ENCODE peak calls at places on chromosomes 13 and 19, in eight cellular contexts. One of them, this sample, is unnamed. For H3K9me3, the result is how much of the 10 kb centered on the place peaks cover.

GRCh38 chr13:46795321-46795720 is 1.6 kb downstream of the ESD start:
- DNase-seq in uterus: no peak
- DNase-seq in lower lobe of right lung: no peak
- DNase-seq in pancreas: no peak
- DNase-seq in H1: no peak
- DNase-seq in neural progenitor cell: peak
- DNase-seq in body of pancreas: no peak
- DNase-seq in A673: no peak
- DNase-seq in this sample: no peak

GRCh38 chr19:38711726-38712153 is 32.5 kb downstream of the CAPN12 start:
- DNase-seq in uterus: peak
- DNase-seq in body of pancreas: no peak
- DNase-seq in pancreas: no peak
- DNase-seq in H1: no peak
- DNase-seq in neural progenitor cell: no peak
- DNase-seq in A673: no peak
- DNase-seq in lower lobe of right lung: peak
- DNase-seq in this sample: peak

GRCh38 chr19:2266183-2266993 is 10.2 kb upstream of the JSRP1 start:
- DNase-seq in A673: no peak
- DNase-seq in body of pancreas: peak
- DNase-seq in H1: no peak
- DNase-seq in uterus: peak
- DNase-seq in lower lobe of right lung: peak
- DNase-seq in pancreas: peak
- DNase-seq in neural progenitor cell: no peak
- DNase-seq in this sample: peak

GRCh38 chr13:30895773-30896172 is 10.3 kb upstream of the MEDAG start:
- DNase-seq in A673: no peak
- DNase-seq in lower lobe of right lung: no peak
- DNase-seq in neural progenitor cell: peak
- DNase-seq in body of pancreas: no peak
- DNase-seq in pancreas: no peak
- DNase-seq in uterus: peak
- DNase-seq in H1: no peak
- DNase-seq in this sample: peak

GRCh38 chr13:30806784-30807183 is 71.4 kb downstream of the ALOX5AP start:
- DNase-seq in uterus: no peak
- DNase-seq in pancreas: no peak
- DNase-seq in body of pancreas: no peak
- DNase-seq in neural progenitor cell: no peak
- DNase-seq in A673: no peak
- DNase-seq in H1: no peak
- DNase-seq in lower lobe of right lung: no peak
- DNase-seq in this sample: no peak

GRCh38 chr13:27997904-27998522 is 9.5 kb upstream of the URAD start:
- DNase-seq in neural progenitor cell: peak
- DNase-seq in body of pancreas: peak
- DNase-seq in uterus: no peak
- DNase-seq in H1: peak
- DNase-seq in pancreas: peak
- DNase-seq in lower lobe of right lung: no peak
- DNase-seq in A673: peak
- DNase-seq in this sample: no peak

GRCh38 chr13:96020155-96020575 is 33.0 kb downstream of the UGGT2 start:
- DNase-seq in neural progenitor cell: peak
- DNase-seq in H1: no peak
- DNase-seq in uterus: no peak
- DNase-seq in pancreas: peak
- DNase-seq in body of pancreas: peak
- DNase-seq in A673: peak
- DNase-seq in lower lobe of right lung: no peak
- DNase-seq in this sample: peak

GRCh38 chr13:52344108-52344507 is 61.9 kb downstream of the THSD1 start:
- DNase-seq in A673: no peak
- DNase-seq in neural progenitor cell: no peak
- DNase-seq in uterus: no peak
- DNase-seq in body of pancreas: no peak
- DNase-seq in pancreas: no peak
- DNase-seq in H1: no peak
- DNase-seq in lower lobe of right lung: no peak
- DNase-seq in this sample: no peak

GRCh38 chr13:104779311-104779710 is 1713.1 kb upstream of the SLC10A2 start:
- DNase-seq in lower lobe of right lung: no peak
- DNase-seq in body of pancreas: no peak
- DNase-seq in H1: no peak
- DNase-seq in A673: no peak
- DNase-seq in pancreas: no peak
- DNase-seq in neural progenitor cell: peak
- DNase-seq in uterus: no peak
- DNase-seq in this sample: peak

GRCh38 chr19:3441089-3441985 is 39.0 kb downstream of the SMIM24 start:
- DNase-seq in neural progenitor cell: no peak
- DNase-seq in uterus: no peak
- DNase-seq in A673: no peak
- DNase-seq in lower lobe of right lung: no peak
- DNase-seq in H1: no peak
- DNase-seq in body of pancreas: no peak
- DNase-seq in pancreas: no peak
- DNase-seq in this sample: no peak

GRCh38 chr19:58544591-58545285 is 874 bp downstream of the TRIM28 start:
- DNase-seq in body of pancreas: no peak
- DNase-seq in H1: no peak
- DNase-seq in pancreas: no peak
- DNase-seq in A673: peak
- DNase-seq in lower lobe of right lung: peak
- DNase-seq in neural progenitor cell: peak
- DNase-seq in uterus: no peak
- DNase-seq in this sample: no peak

GRCh38 chr13:78192721-78193120 is 274.1 kb upstream of the EDNRB start:
- DNase-seq in H1: no peak
- DNase-seq in body of pancreas: no peak
- DNase-seq in neural progenitor cell: no peak
- DNase-seq in lower lobe of right lung: no peak
- DNase-seq in A673: no peak
- DNase-seq in uterus: no peak
- DNase-seq in pancreas: no peak
- DNase-seq in this sample: peak

GRCh38 chr19:45035755-45036154 is 3.1 kb upstream of the CLASRP start:
- DNase-seq in body of pancreas: no peak
- DNase-seq in uterus: no peak
- DNase-seq in lower lobe of right lung: no peak
- DNase-seq in A673: no peak
- DNase-seq in H1: no peak
- DNase-seq in pancreas: no peak
- DNase-seq in neural progenitor cell: no peak
- DNase-seq in this sample: no peak

GRCh38 chr19:45038931-45039893 is at the start of gene CLASRP:
- DNase-seq in neural progenitor cell: peak
- DNase-seq in uterus: peak
- DNase-seq in lower lobe of right lung: peak
- DNase-seq in A673: peak
- DNase-seq in pancreas: peak
- DNase-seq in H1: peak
- DNase-seq in body of pancreas: peak
- DNase-seq in this sample: peak

GRCh38 chr19:45037393-45038169 is 1.3 kb upstream of the CLASRP start:
- DNase-seq in body of pancreas: no peak
- DNase-seq in pancreas: no peak
- DNase-seq in uterus: no peak
- DNase-seq in H1: no peak
- DNase-seq in lower lobe of right lung: no peak
- DNase-seq in neural progenitor cell: no peak
- DNase-seq in A673: no peak
- DNase-seq in this sample: no peak

GRCh38 chr19:45041125-45041524 is 2.3 kb downstream of the CLASRP start:
- DNase-seq in body of pancreas: no peak
- DNase-seq in lower lobe of right lung: no peak
- DNase-seq in A673: no peak
- DNase-seq in neural progenitor cell: no peak
- DNase-seq in pancreas: no peak
- DNase-seq in H1: no peak
- DNase-seq in uterus: no peak
- DNase-seq in this sample: no peak

GRCh38 chr19:45040059-45040767 is 1.4 kb downstream of the CLASRP start:
- DNase-seq in uterus: no peak
- DNase-seq in neural progenitor cell: no peak
- DNase-seq in lower lobe of right lung: no peak
- DNase-seq in body of pancreas: no peak
- DNase-seq in A673: no peak
- DNase-seq in H1: no peak
- DNase-seq in pancreas: no peak
- DNase-seq in this sample: no peak
- H3K27ac ChIP-seq in uterus: no peak
- H3K27ac ChIP-seq in neural progenitor cell: no peak
- H3K27ac ChIP-seq in lower lobe of right lung: peak
- H3K27ac ChIP-seq in body of pancreas: no peak
- H3K27ac ChIP-seq in A673: peak
- H3K27ac ChIP-seq in H1: no peak
- H3K27ac ChIP-seq in pancreas: peak
- H3K27ac ChIP-seq in this sample: no peak

GRCh38 chr19:35104361-35104760 is 11.3 kb upstream of the FXYD3 start:
- DNase-seq in A673: no peak
- DNase-seq in lower lobe of right lung: no peak
- DNase-seq in pancreas: no peak
- DNase-seq in body of pancreas: no peak
- DNase-seq in H1: no peak
- DNase-seq in neural progenitor cell: no peak
- DNase-seq in uterus: no peak
- DNase-seq in this sample: no peak
- TF ChIP-seq CTCF in A673: no peak
- TF ChIP-seq CTCF in lower lobe of right lung: no peak
- TF ChIP-seq CTCF in pancreas: no peak
- TF ChIP-seq CTCF in body of pancreas: no peak
- TF ChIP-seq CTCF in H1: no peak
- TF ChIP-seq CTCF in neural progenitor cell: no peak
- TF ChIP-seq CTCF in uterus: no peak
- TF ChIP-seq CTCF in this sample: no peak

GRCh38 chr19:34597596-34597995 is 79.4 kb downstream of the SCGB2B2 start:
- DNase-seq in A673: no peak
- DNase-seq in uterus: no peak
- DNase-seq in H1: no peak
- DNase-seq in neural progenitor cell: no peak
- DNase-seq in lower lobe of right lung: no peak
- DNase-seq in pancreas: no peak
- DNase-seq in body of pancreas: no peak
- DNase-seq in this sample: no peak
- H3K9me3 ChIP-seq in A673: under half
- H3K9me3 ChIP-seq in uterus: under half
- H3K9me3 ChIP-seq in H1: half or more
- H3K9me3 ChIP-seq in neural progenitor cell: under half
- H3K9me3 ChIP-seq in lower lobe of right lung: under half
- H3K9me3 ChIP-seq in pancreas: under half
- H3K9me3 ChIP-seq in body of pancreas: under half
- H3K9me3 ChIP-seq in this sample: under half

DNA sequence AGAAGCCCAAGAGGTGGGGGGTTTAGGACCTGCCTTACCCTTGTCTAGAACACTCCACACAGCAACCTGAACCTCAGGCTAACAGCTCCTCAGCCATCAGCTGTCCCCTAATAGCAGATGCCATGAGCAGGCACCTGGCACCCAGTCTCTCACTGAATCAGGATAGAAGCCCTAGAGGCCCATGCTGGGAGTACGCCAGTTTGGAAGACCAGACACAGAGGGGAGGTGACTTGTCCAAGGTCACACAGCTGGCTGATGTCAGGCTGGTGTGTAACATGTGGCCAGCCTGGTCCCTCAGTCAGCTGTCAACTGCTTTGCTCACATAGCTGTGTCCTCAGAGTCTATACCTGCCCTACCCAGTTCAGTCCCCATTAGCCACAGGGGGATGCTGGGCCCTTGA is 12.8 kb upstream of the SAMD1 start:
- DNase-seq in neural progenitor cell: no peak
- DNase-seq in uterus: no peak
- DNase-seq in body of pancreas: no peak
- DNase-seq in lower lobe of right lung: no peak
- DNase-seq in H1: no peak
- DNase-seq in A673: no peak
- DNase-seq in pancreas: no peak
- DNase-seq in this sample: no peak
- H3K27ac ChIP-seq in neural progenitor cell: no peak
- H3K27ac ChIP-seq in uterus: no peak
- H3K27ac ChIP-seq in body of pancreas: no peak
- H3K27ac ChIP-seq in lower lobe of right lung: no peak
- H3K27ac ChIP-seq in H1: no peak
- H3K27ac ChIP-seq in A673: no peak
- H3K27ac ChIP-seq in pancreas: no peak
- H3K27ac ChIP-seq in this sample: no peak

DNA sequence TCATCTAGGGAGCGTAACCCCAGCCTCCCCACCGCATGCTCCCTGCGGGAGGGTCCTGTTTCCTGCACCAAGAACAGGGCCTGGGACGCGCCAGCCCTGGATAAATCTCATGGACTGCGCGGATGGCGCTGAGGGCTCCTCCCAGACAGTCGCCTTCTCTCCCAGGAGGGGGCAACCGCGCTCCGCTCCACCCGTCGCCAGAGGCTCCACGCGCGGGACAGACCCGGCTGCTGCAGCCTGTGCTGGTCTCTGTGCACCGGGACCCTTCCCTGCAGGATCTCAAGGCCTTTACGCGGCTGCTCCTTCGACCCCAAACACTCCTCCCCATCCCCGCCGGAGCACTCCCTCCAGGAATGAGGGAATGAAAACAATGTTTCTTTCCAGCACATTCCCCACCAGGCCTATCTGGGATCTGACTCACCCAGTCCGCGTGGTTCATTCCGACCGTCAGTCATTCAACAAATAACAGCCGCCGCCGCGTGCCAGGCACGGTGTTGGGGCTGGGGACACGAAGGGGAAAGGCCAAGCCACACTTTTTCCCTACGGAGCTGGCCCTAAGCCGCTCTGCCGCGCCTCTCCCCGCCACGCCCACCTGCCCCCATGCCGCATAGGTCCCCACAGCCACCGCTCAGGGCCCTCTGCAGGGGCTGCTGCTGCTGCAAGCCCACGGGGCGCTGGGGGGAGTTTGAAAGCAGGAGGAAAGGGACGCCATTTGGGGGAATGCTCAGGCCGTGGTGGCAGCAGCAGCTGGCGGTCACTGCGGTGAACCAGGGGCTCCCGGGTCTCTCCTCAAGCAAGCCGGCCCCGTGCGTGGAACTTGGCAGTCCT is 6.0 kb downstream of the PNMA8B start:
- DNase-seq in body of pancreas: no peak
- DNase-seq in pancreas: peak
- DNase-seq in neural progenitor cell: peak
- DNase-seq in H1: peak
- DNase-seq in lower lobe of right lung: peak
- DNase-seq in uterus: peak
- DNase-seq in A673: no peak
- DNase-seq in this sample: no peak
- TF ChIP-seq CTCF in body of pancreas: no peak
- TF ChIP-seq CTCF in pancreas: no peak
- TF ChIP-seq CTCF in neural progenitor cell: peak
- TF ChIP-seq CTCF in H1: peak
- TF ChIP-seq CTCF in lower lobe of right lung: peak
- TF ChIP-seq CTCF in uterus: peak
- TF ChIP-seq CTCF in A673: peak
- TF ChIP-seq CTCF in this sample: peak